ENCODE peak calls at places on chromosomes 16 and 17, in seven cellular contexts. K is WTC11; A is T-helper 2 cell; B is stimulated activated CD8-positive, alpha-beta memory T cell treated with anti-CD3 and anti-CD28 coated beads, Interleukin-15, amount 100 ng/mL, for 48 hours; R is cardiac muscle cell; X is prostate gland; N is caudate nucleus. Q is an unnamed sample.

GRCh38 chr17:57470906-57471305 is 214.6 kb downstream of the MSI2 start:
- DNase-seq in B (no peak), A (no peak), N (no peak), K (no peak), X (no peak), R (no peak), Q (no peak)

GRCh38 chr17:39429600-39429999 is 21.5 kb downstream of the MED1 start:
- DNase-seq in N (no peak), R (no peak), K (no peak), B (no peak), X (no peak), A (no peak), Q (no peak)

GRCh38 chr17:6574689-6575595 is 18.6 kb upstream of the PITPNM3 start:
- DNase-seq in X (no peak), K (no peak), B (peak; percentile 48), R (peak; percentile 76), N (no peak), A (no peak), Q (no peak)

GRCh38 chr17:57785032-57785431 is 39.9 kb upstream of the CCDC182 start:
- DNase-seq in B (no peak), K (no peak), R (peak; percentile 81), N (no peak), A (no peak), X (no peak), Q (peak; percentile 14)

GRCh38 chr16:14286381-14287230 is 215.5 kb downstream of the MRTFB start:
- DNase-seq in R (no peak), K (peak; percentile 44), N (no peak), A (peak; percentile 41), B (no peak), X (no peak), Q (peak; percentile 51)

GRCh38 chr17:71942626-71943025 is 178.2 kb upstream of the SOX9 start:
- DNase-seq in B (no peak), R (no peak), K (no peak), A (no peak), X (no peak), N (peak; percentile 6), Q (no peak)

GRCh38 chr17:63626551-63627228 is 4.5 kb downstream of the MAP3K3 start:
- DNase-seq in N (no peak), B (no peak), X (no peak), A (no peak), K (no peak), R (peak; percentile 25), Q (no peak)

GRCh38 chr17:1005361-1005946 is 8.5 kb downstream of the TIMM22 start:
- DNase-seq in R (peak; percentile 80), K (no peak), B (no peak), N (no peak), A (no peak), X (peak; percentile 77), Q (peak; percentile 53)

GRCh38 chr17:47818002-47818695 is 3.4 kb downstream of the OSBPL7 start:
- DNase-seq in N (no peak), R (no peak), X (no peak), B (no peak), A (no peak), K (no peak), Q (no peak)

GRCh38 chr16:19309178-19309577 is 23.6 kb downstream of the CLEC19A start:
- DNase-seq in B (no peak), N (no peak), A (no peak), X (no peak), K (no peak), R (no peak), Q (no peak)

Q was measured in hepatocyte.